ENCODE peak calls at places on chromosomes 5 and 9, in ten cellular contexts. Y, A, W, G, U, F, L, M, X and D are unnamed samples.

GRCh38 chr9:130536594-130537215 is 42.7 kb upstream of the FUBP3 start:
- DNase-seq in Y (no peak), A (no peak), W (no peak), G (no peak), U (no peak), F (no peak), L (no peak), M (no peak), X (no peak), D (no peak)

GRCh38 chr5:179805070-179805528 is 1.6 kb downstream of the MGAT4B start:
- DNase-seq in Y (no peak), A (peak), W (no peak), G (no peak), U (no peak), F (peak), L (no peak), M (no peak), X (no peak), D (no peak)

GRCh38 chr5:122063836-122064235 is 14.2 kb downstream of the LOX start:
- DNase-seq in Y (no peak), A (no peak), W (no peak), G (peak), U (no peak), F (no peak), L (no peak), M (peak), X (peak), D (no peak)

GRCh38 chr5:132840896-132841818 is 10.7 kb upstream of the SHROOM1 start:
- DNase-seq in Y (no peak), A (no peak), W (no peak), G (no peak), U (no peak), F (no peak), L (no peak), M (peak), X (peak), D (no peak)

GRCh38 chr5:163963881-163964280 is 458.5 kb downstream of the MAT2B start:
- DNase-seq in Y (no peak), A (no peak), W (no peak), G (no peak), U (no peak), F (no peak), L (no peak), M (no peak), X (peak), D (no peak)

GRCh38 chr5:93145767-93146166 is 435.3 kb downstream of the NR2F1-AS1 start:
- DNase-seq in Y (no peak), A (no peak), W (no peak), G (peak), U (no peak), F (no peak), L (no peak), M (no peak), X (peak), D (no peak)

GRCh38 chr5:18744990-18745590 is 1110.8 kb downstream of the TAF11L14 start:
- DNase-seq in Y (no peak), A (peak), W (no peak), G (no peak), U (no peak), F (no peak), L (no peak), M (no peak), X (no peak), D (no peak)

GRCh38 chr5:109693535-109694152 is 3.9 kb downstream of the MAN2A1 start:
- DNase-seq in Y (no peak), A (no peak), W (no peak), G (no peak), U (no peak), F (no peak), L (no peak), M (peak), X (peak), D (no peak)

GRCh38 chr5:5025774-5026406 is 114.2 kb upstream of the ADAMTS16 start:
- DNase-seq in Y (peak), A (no peak), W (no peak), G (no peak), U (no peak), F (no peak), L (no peak), M (no peak), X (peak), D (no peak)

GRCh38 chr9:125255781-125256391 is 5.7 kb upstream of the GAPVD1 start:
- DNase-seq in Y (peak), A (no peak), W (no peak), G (no peak), U (no peak), F (no peak), L (no peak), M (no peak), X (no peak), D (no peak)

GRCh38 chr5:5350101-5350500 is 72.4 kb upstream of the ICE1 start:
- DNase-seq in Y (no peak), A (no peak), W (no peak), G (peak), U (no peak), F (no peak), L (no peak), M (no peak), X (peak), D (no peak)

DNA sequence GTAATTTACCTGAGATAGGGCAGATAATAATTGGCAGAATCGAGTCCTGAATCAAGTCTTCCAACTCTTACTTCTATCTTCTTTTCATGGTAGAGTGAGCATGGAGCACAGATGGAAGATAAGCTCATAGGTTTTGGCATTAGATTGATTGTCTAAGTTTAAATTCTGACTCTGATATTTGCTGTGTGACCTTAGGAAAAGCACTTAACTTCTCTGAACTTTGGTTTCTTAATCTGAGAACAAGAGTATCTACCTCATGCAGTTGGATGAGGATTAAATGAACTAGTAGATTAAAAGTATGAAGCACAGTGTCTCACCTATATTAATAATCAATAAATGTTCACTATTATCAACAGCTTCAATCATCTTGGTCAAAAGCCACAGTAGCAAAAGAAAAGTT is 9.4 kb upstream of the ASTN2 start:
- DNase-seq in Y (no peak), A (no peak), W (no peak), G (no peak), U (no peak), F (no peak), L (no peak), M (no peak), X (no peak), D (no peak)
- TF ChIP-seq CTCF in Y (no peak), A (no peak), W (no peak), G (no peak), U (no peak), F (no peak), L (no peak), M (no peak), X (no peak), D (no peak)

DNA sequence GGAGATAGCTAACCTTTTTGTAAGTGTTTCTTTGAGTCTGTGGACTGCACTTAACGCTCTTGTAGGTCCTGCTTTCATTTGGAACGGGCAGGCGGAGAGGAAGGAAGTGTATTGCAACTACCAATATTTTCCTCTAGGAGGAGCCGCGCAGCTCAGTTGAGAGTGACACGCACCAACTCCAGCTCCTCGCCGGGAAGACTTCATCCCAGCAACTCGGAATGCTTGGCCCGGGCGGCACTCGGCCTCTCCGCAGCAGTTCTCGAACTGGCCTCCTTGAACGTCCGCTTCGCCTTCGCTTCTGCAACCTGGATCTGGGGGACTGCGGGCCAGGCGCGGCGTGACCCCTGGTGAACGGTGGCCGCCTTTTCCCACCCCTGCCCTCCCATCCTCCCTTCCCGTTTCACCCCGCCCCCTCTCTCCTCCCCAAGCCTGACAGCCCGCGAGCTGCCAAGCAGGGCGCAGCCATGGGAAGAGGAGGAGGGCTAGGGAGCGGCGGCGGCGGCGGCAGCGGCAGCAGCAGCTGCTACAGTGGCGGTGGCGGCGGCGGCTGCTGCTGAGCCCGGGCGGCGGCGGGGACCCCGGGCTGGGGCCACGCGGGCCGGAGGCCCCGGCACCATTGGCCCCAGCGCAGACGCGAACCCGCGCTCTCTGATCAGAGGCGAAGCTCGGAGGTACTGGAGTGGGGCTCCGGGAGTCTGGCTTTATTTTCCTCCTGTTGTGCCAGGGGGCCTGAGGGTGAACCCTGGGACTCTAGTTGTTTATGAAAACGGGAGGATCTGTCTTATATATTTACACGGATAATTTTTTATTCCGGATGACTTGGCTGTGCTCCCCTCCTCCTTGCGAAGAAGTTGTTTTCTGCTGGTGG is at the start of gene GHR:
- DNase-seq in Y (peak), A (peak), W (no peak), G (peak), U (peak), F (peak), L (no peak), M (peak), X (peak), D (no peak)
- TF ChIP-seq CTCF in Y (peak), A (peak), W (no peak), G (peak), U (peak), F (peak), L (peak), M (peak), X (peak), D (no peak)

DNA sequence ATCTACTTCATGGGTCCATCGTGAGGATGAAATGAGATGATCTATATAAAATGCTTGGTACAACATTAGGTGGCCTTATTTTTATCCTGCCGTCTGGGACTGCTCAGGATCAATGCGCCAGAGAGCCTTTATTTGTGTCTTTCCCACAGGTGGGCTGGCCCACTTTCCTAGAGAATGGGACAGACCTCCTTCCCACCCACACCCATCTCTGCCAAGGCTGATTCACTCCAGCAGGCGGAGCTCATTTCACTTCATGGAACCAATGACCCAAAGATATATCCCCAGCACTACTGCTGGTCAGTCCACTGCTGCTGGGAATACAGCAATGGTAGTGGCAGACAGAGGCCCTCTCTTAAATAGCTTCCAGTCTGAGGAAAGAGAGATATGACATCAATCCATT is 35.7 kb downstream of the TGFBI start:
- DNase-seq in Y (no peak), A (no peak), W (no peak), G (no peak), U (no peak), F (no peak), L (no peak), M (no peak), X (peak), D (no peak)
- TF ChIP-seq CTCF in Y (peak), A (no peak), W (no peak), G (peak), U (peak), F (no peak), L (no peak), M (peak), X (peak), D (no peak)

DNA sequence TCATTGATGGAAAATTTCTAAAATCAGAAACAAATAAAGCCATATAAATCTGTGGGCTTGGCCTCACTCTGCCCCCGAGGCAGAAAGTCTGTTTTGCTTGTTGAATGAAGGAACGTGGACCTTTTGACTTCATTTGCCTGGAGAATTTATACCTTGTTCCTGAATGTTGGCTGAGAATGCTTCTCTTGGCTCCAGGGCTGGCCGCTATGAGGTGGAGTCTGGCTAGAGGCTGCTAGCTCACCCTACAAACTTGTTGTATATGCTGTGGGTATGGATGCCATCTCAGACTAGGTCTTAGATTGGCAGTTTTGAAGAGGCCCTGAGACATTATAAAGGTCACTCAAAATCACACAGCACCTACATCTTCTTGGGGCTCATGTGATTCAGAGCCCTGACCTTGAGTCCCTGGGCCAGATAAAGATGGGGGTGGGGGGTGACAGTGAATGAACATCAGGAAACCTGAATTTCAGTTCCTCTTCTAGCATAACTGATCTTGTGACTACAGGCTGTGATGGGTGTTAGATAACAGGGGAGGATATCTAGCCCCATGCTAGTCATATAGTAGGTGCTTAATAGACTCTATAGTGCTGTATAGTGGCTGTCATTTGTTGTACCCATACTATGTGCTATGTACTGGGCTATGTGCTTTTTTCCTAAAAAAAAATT is 2.8 kb downstream of the GM2A start:
- DNase-seq in Y (no peak), A (no peak), W (no peak), G (no peak), U (no peak), F (no peak), L (peak), M (no peak), X (no peak), D (no peak)
- TF ChIP-seq CTCF in Y (no peak), A (no peak), W (no peak), G (no peak), U (no peak), F (no peak), L (no peak), M (no peak), X (no peak), D (no peak)